ENCODE peak calls at places on chromosomes 11 and 22, in ten cellular contexts. G is lower leg skin, L is K562, U is IMR-90, A is heart left ventricle, C is tibial nerve, Z is H1, B is prostate gland, P is esophagus squamous epithelium, Y is stomach. H is an unnamed sample.

GRCh38 chr11:3736816-3737215 is 60.5 kb downstream of the NUP98 start:
- DNase-seq in P (no peak), U (no peak), Z (no peak), G (no peak), C (no peak), B (no peak), Y (no peak), L (no peak), A (no peak), H (no peak)

GRCh38 chr22:44668190-44668885 is 33.7 kb upstream of the PRR5 start:
- DNase-seq in B (no peak), G (no peak), Y (no peak), L (peak), C (no peak), Z (peak), A (no peak), P (no peak), U (no peak), H (no peak)

GRCh38 chr11:117222991-117223740 is 8.7 kb downstream of the PCSK7 start:
- DNase-seq in G (peak), A (no peak), L (no peak), C (no peak), Z (no peak), Y (no peak), B (no peak), U (no peak), P (no peak), H (no peak)

GRCh38 chr11:116171271-116172140 is 601.3 kb downstream of the BUD13 start:
- DNase-seq in G (peak), B (no peak), L (no peak), Y (no peak), Z (peak), C (no peak), A (no peak), P (no peak), U (no peak), H (no peak)

GRCh38 chr11:107770546-107770945 is 58.7 kb upstream of the SLN start:
- DNase-seq in A (no peak), Z (peak), P (no peak), L (no peak), B (no peak), U (peak), C (no peak), G (no peak), Y (no peak), H (peak)

GRCh38 chr22:17381237-17381913 is 12.1 kb downstream of the CECR2 start:
- DNase-seq in L (no peak), G (peak), A (no peak), C (no peak), Z (no peak), U (no peak), Y (no peak), P (no peak), B (no peak), H (no peak)

GRCh38 chr22:44838316-44839016 is 86.1 kb downstream of the ARHGAP8 start:
- DNase-seq in B (no peak), A (no peak), U (no peak), L (no peak), G (no peak), P (no peak), C (no peak), Y (no peak), Z (no peak), H (no peak)

GRCh38 chr11:116887909-116888556 is 50.6 kb upstream of the APOA1 start:
- DNase-seq in U (peak), A (no peak), Y (no peak), C (no peak), B (no peak), L (no peak), Z (no peak), G (no peak), P (no peak), H (no peak)

GRCh38 chr22:32791056-32791455 is 10.4 kb upstream of the TIMP3 start:
- DNase-seq in Z (no peak), Y (no peak), A (no peak), L (no peak), P (no peak), B (no peak), U (no peak), C (no peak), G (no peak), H (no peak)

GRCh38 chr11:28524098-28524497 is 415.9 kb downstream of the METTL15 start:
- DNase-seq in C (no peak), L (no peak), G (no peak), Y (no peak), U (peak), Z (no peak), B (no peak), P (no peak), A (no peak), H (no peak)

GRCh38 chr11:134785059-134785458 is 373.0 kb upstream of the B3GAT1 start:
- DNase-seq in U (no peak), Y (no peak), A (no peak), C (no peak), L (no peak), Z (no peak), P (no peak), B (no peak), G (no peak), H (no peak)

GRCh38 chr11:69055598-69056516 is 7.1 kb downstream of the TPCN2 start:
- DNase-seq in C (no peak), B (no peak), P (no peak), L (no peak), G (no peak), A (peak), Y (peak), U (no peak), Z (no peak), H (no peak)

GRCh38 chr11:85805387-85805786 is 5.6 kb downstream of the SYTL2 start:
- DNase-seq in U (peak), L (no peak), P (no peak), G (no peak), Z (no peak), Y (no peak), B (no peak), C (no peak), A (no peak), H (no peak)

GRCh38 chr11:133893381-133893780 is 48.1 kb upstream of the SPATA19 start:
- DNase-seq in L (no peak), A (no peak), U (no peak), B (no peak), G (peak), C (no peak), Z (peak), P (no peak), Y (no peak), H (no peak)

GRCh38 chr22:40221055-40221414 is 43.3 kb downstream of the TNRC6B start:
- DNase-seq in G (no peak), B (no peak), Z (no peak), L (no peak), C (no peak), Y (no peak), A (no peak), U (no peak), P (no peak), H (no peak)

GRCh38 chr11:11157201-11157600 is 195.8 kb downstream of the CSNK2A3 start:
- DNase-seq in L (peak), A (peak), Z (no peak), C (no peak), U (peak), Y (no peak), G (no peak), P (no peak), B (no peak), H (peak)

GRCh38 chr11:67118059-67118766 is 850 bp upstream of the KDM2A start:
- DNase-seq in A (peak), C (no peak), L (peak), U (no peak), B (peak), P (no peak), G (peak), Y (peak), Z (peak), H (no peak)

GRCh38 chr11:46920709-46921108 is 2.4 kb upstream of the LRP4 start:
- DNase-seq in L (no peak), C (no peak), B (no peak), A (peak), G (peak), Z (no peak), U (peak), P (no peak), Y (no peak), H (peak)

GRCh38 chr11:94028436-94028835 is 7.3 kb downstream of the HEPHL1 start:
- DNase-seq in B (no peak), G (no peak), U (peak), A (no peak), C (no peak), Z (no peak), L (no peak), Y (no peak), P (no peak), H (no peak)

DNA sequence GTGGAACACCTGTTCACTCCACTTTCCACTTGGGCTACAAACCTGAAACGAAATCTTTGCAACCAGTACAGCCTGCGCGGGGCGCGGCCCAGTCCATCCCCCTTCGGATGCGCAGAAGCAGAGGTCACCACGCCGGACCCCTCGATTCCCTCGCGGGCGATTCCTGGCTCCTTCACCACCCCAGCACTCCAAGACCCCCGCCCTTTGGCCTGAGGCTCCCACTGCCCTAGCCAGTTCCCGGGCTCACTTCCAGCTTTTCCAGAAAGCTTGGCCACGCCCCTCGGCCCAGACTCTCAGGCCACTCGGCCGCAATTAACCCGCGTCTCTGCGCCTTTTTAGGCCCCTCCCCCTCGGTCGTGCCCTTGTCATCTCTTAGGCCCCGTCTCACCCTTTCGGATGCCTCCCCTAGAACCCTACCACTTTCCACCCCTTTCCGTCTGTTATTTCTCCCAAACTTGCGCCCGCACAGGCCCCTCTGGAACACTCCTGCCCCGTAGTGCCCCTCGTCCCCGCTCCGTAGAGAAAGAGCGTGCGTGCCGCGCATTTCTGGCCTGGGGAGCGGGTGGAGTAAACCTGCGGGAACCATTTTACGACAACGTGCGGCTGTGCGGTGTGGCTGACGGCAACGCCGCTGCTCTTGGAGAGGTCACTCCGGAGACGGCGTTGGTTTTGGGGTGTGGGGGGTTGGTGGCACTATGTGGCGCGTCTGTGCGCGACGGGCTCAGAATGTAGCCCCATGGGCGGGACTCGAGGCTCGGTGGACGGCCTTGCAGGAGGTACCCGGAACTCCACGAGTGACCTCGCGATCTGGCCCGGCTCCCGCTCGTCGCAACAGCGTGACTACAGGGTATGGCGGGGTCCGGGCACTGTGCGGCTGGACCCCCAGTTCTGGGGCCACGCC is at the start of gene DLAT:
- DNase-seq in L (peak), A (peak), G (peak), P (peak), Z (peak), C (peak), U (peak), B (peak), Y (peak), H (peak)
- TF ChIP-seq POLR2A in L (peak), A (no peak), G (no peak), P (no peak), Z (peak), C (no peak), U (peak), B (peak), Y (no peak), H (peak)

GRCh38 chr22:29739346-29739875 is 19.6 kb downstream of the CABP7 start:
- DNase-seq in Y (no peak), Z (no peak), G (no peak), B (no peak), L (no peak), A (no peak), C (no peak), U (no peak), P (no peak), H (no peak)
- TF ChIP-seq POLR2A in Y (no peak), Z (no peak), G (no peak), B (no peak), L (no peak), A (no peak), C (no peak), U (no peak), P (no peak), H (no peak)

DNA sequence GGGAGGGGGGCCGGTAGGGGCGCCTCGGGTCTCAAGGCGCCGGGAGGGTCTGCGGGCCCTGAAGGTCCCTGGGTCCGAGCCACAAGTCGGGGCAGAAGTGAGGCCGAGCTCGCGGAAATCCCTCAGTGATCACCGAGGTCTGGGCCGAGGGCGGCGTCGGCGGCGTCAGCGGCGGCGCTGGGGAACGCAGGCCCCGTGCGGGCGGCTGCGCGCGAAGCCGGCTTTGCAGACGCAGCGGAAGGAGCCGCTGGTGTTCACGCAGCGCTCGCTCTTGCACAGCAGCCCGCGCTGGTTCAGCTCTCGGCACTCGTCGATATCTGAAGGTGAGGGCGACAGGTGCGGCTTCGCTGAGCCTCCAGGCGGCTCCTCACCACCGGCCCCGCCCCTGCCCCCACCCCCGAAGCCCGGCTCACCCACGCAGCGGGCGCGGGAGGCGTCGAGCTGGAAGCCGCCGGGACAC is 14.1 kb downstream of the SCYL1 start:
- DNase-seq in Z (peak), C (no peak), A (no peak), U (no peak), G (no peak), L (no peak), Y (no peak), B (no peak), P (no peak), H (no peak)
- TF ChIP-seq POLR2A in Z (no peak), C (no peak), A (no peak), U (peak), G (no peak), L (no peak), Y (no peak), B (no peak), P (no peak), H (no peak)

GRCh38 chr11:762421-763072 is 14.7 kb downstream of the GATD1 start:
- DNase-seq in G (peak), B (no peak), Z (no peak), L (peak), Y (peak), A (no peak), U (peak), P (no peak), C (no peak), H (peak)

GRCh38 chr11:765025-765801 is 12.1 kb downstream of the GATD1 start:
- DNase-seq in P (no peak), B (no peak), A (no peak), G (peak), Z (peak), U (peak), C (no peak), Y (peak), L (peak), H (no peak)

GRCh38 chr11:764322-765024 is 12.8 kb downstream of the GATD1 start:
- DNase-seq in Y (no peak), U (no peak), B (no peak), P (no peak), C (no peak), A (no peak), Z (no peak), L (no peak), G (peak), H (no peak)

GRCh38 chr11:763073-763463 is 14.2 kb downstream of the GATD1 start:
- DNase-seq in G (peak), P (no peak), Z (no peak), Y (peak), L (peak), U (no peak), A (no peak), B (no peak), C (no peak), H (no peak)

GRCh38 chr11:763549-764321 is 13.6 kb downstream of the GATD1 start:
- DNase-seq in A (no peak), B (no peak), Y (no peak), G (peak), C (no peak), U (no peak), P (no peak), Z (no peak), L (no peak), H (no peak)
- TF ChIP-seq POLR2A in A (no peak), B (no peak), Y (no peak), G (no peak), C (no peak), U (no peak), P (no peak), Z (peak), L (peak), H (no peak)

DNA sequence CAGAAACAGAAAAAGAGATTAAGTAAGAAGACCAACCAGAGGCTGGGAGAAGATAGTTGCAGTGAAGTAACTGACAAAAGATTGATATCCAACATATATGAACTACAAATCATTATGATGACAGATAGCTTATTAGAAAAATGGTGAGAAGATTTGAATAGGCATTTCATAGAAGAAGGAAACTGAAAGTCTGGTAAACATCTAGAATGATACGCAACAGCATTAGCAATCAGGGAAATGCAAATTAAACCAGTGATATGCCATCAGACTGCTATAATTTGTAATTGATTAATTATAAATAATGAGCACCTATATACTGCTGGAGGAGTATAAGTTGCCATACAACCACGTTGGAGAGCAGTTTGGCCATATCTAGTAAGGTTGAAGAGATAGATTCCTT is 20.4 kb downstream of the RNF169 start:
- DNase-seq in L (no peak), Z (no peak), B (no peak), Y (no peak), G (no peak), C (no peak), A (no peak), U (no peak), P (no peak), H (no peak)
- TF ChIP-seq POLR2A in L (no peak), Z (no peak), B (no peak), Y (no peak), G (no peak), C (no peak), A (no peak), U (no peak), P (no peak), H (no peak)

DNA sequence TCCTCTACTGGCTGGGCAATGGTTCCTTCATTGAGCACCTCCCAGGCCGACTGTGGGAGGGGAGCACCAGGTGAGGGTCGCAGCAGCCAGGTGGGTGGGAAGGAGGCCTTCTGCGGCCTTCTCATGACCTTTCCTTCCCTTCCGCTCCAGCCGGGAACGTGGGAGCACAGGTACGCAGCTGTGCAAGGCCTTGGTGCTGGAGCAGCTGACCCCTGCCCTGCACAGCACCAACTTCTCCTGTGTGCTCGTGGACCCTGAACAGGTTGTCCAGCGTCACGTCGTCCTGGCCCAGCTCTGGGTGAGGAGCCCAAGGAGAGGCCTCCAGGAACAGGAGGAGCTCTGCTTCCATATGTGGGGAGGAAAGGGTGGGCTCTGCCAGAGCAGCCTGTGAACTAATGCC is 2.5 kb downstream of the IL18BP start:
- DNase-seq in C (no peak), B (no peak), A (no peak), Y (no peak), L (no peak), Z (no peak), P (no peak), U (no peak), G (no peak), H (no peak)
- TF ChIP-seq POLR2A in C (no peak), B (no peak), A (no peak), Y (no peak), L (no peak), Z (no peak), P (no peak), U (no peak), G (no peak), H (no peak)

GRCh38 chr11:75261474-75261847 is 20.9 kb downstream of the TPBGL start:
- DNase-seq in Y (no peak), C (no peak), P (no peak), U (no peak), B (no peak), G (peak), L (no peak), Z (no peak), A (peak), H (no peak)

GRCh38 chr11:75263944-75264349 is 23.4 kb downstream of the TPBGL start:
- DNase-seq in P (no peak), A (peak), Z (no peak), C (no peak), U (peak), Y (no peak), L (no peak), B (no peak), G (peak), H (no peak)

GRCh38 chr11:75262961-75263852 is 22.6 kb downstream of the TPBGL start:
- DNase-seq in C (no peak), U (no peak), Z (no peak), B (no peak), G (peak), Y (no peak), L (no peak), A (peak), P (no peak), H (no peak)

GRCh38 chr11:75261902-75262361 is 21.4 kb downstream of the TPBGL start:
- DNase-seq in A (peak), Z (no peak), G (peak), B (no peak), C (no peak), P (no peak), U (no peak), L (no peak), Y (no peak), H (no peak)

GRCh38 chr11:75262436-75262835 is 21.9 kb downstream of the TPBGL start:
- DNase-seq in G (peak), P (no peak), C (no peak), U (no peak), B (no peak), Z (no peak), A (peak), L (no peak), Y (no peak), H (no peak)
- TF ChIP-seq POLR2A in G (no peak), P (no peak), C (no peak), U (no peak), B (no peak), Z (no peak), A (no peak), L (no peak), Y (no peak), H (no peak)

H was measured in H54.